ENCODE peak calls at places on chromosomes 2 and 18, in four cellular contexts. K is iPS-NIHi11; Y is GM06990; L is stimulated activated CD8-positive, alpha-beta memory T cell treated with anti-CD3 and anti-CD28 coated beads, Interleukin-15, amount 100 ng/mL, for 24 hours. H is an unnamed sample.
A peak's percentile ranks its signal among the peaks of the same experiment; 100 is the strongest.

GRCh38 chr2:29485631-29486030 is 370.4 kb downstream of the CLIP4 start:
- DNase-seq in K (no peak), Y (no peak), L (no peak), H (no peak)

GRCh38 chr2:210224660-210225460 is at the start of gene ACADL:
- DNase-seq in K (peak; percentile 81), Y (peak; percentile 5), L (no peak), H (peak; percentile 65)

GRCh38 chr18:46641917-46642316 is 15.1 kb downstream of the LOXHD1 start:
- DNase-seq in K (no peak), Y (no peak), L (no peak), H (no peak)

GRCh38 chr18:36372902-36373301 is 75.4 kb downstream of the FHOD3 start:
- DNase-seq in K (no peak), Y (no peak), L (no peak), H (no peak)

GRCh38 chr2:32678825-32679224 is 51.0 kb downstream of the TTC27 start:
- DNase-seq in K (no peak), Y (no peak), L (no peak), H (no peak)

GRCh38 chr18:32669549-32670165 is 103.2 kb downstream of the KLHL14 start:
- DNase-seq in K (peak; percentile 26), Y (peak; percentile 4), L (no peak), H (peak; percentile 58)

GRCh38 chr2:118112771-118113334 is 24.6 kb downstream of the INSIG2 start:
- DNase-seq in K (no peak), Y (no peak), L (no peak), H (no peak)

GRCh38 chr2:171431677-171432167 is 2.1 kb downstream of the METTL8 start:
- DNase-seq in K (no peak), Y (no peak), L (no peak), H (no peak)

GRCh38 chr2:196598412-196598811 is 41.1 kb upstream of the CCDC150 start:
- DNase-seq in K (no peak), Y (no peak), L (no peak), H (no peak)

GRCh38 chr18:5747678-5748077 is 147.6 kb downstream of the TMEM200C start:
- DNase-seq in K (no peak), Y (no peak), L (no peak), H (no peak)

GRCh38 chr2:138922973-138923563 is 142.9 kb upstream of the NXPH2 start:
- DNase-seq in K (no peak), Y (no peak), L (no peak), H (no peak)

GRCh38 chr2:97741686-97742085 is 28.3 kb downstream of the ZAP70 start:
- DNase-seq in K (no peak), Y (no peak), L (no peak), H (no peak)

GRCh38 chr2:42147641-42148274 is 21.4 kb upstream of the EML4 start:
- DNase-seq in K (no peak), Y (no peak), L (no peak), H (no peak)

GRCh38 chr2:102708847-102709559 is 52.8 kb upstream of the TMEM182 start:
- DNase-seq in K (peak; percentile 26), Y (no peak), L (no peak), H (no peak)

GRCh38 chr2:2503864-2504418 is 172.9 kb upstream of the MYT1L start:
- DNase-seq in K (no peak), Y (no peak), L (no peak), H (no peak)

GRCh38 chr2:58054264-58054663 is 7.7 kb downstream of the VRK2 start:
- DNase-seq in K (no peak), Y (no peak), L (no peak), H (no peak)

GRCh38 chr2:233418761-233419625 is 64.7 kb downstream of the DGKD start:
- DNase-seq in K (no peak), Y (peak; percentile 77), L (no peak), H (no peak)

GRCh38 chr2:10507106-10507505 is 59.0 kb upstream of the ODC1 start:
- DNase-seq in K (no peak), Y (no peak), L (no peak), H (no peak)

GRCh38 chr2:101113441-101114267 is 37.5 kb downstream of the TBC1D8 start:
- DNase-seq in K (peak; percentile 64), Y (no peak), L (no peak), H (peak; percentile 30)

GRCh38 chr2:157839162-157839801 is 36.8 kb downstream of the ACVR1 start:
- DNase-seq in K (peak; percentile 86), Y (no peak), L (no peak), H (peak; percentile 77)